ENCODE peak calls at places on chromosomes 13 and 19, in five cellular contexts. O is SK-N-SH, D is GM23338, U is neural progenitor cell, E is GM23248. F is an unnamed sample. For H4K20me1, H3K79me2 and H3F3A, the result is how much of the 10 kb centered on the place peaks cover.

GRCh38 chr13:32829269-32829668 is 187.0 kb upstream of the KL start:
- DNase-seq in O (no peak), D (no peak), U (no peak), E (no peak), F (peak)

GRCh38 chr19:2494447-2495129 is 18.7 kb downstream of the GADD45B start:
- DNase-seq in O (peak), D (peak), U (peak), E (peak), F (peak)

GRCh38 chr13:98823442-98823841 is 71.0 kb upstream of the SLC15A1 start:
- DNase-seq in O (no peak), D (no peak), U (no peak), E (no peak), F (no peak)

GRCh38 chr19:611506-611869 is 21.8 kb downstream of the HCN2 start:
- DNase-seq in O (no peak), D (no peak), U (no peak), E (peak), F (no peak)

GRCh38 chr13:93066187-93066586 is 160.4 kb upstream of the GPC6 start:
- DNase-seq in O (no peak), D (no peak), U (no peak), E (peak), F (no peak)

GRCh38 chr19:3955688-3956087 is 15.2 kb downstream of the DAPK3 start:
- DNase-seq in O (no peak), D (no peak), U (no peak), E (no peak), F (no peak)

GRCh38 chr13:51328488-51328887 is 11.0 kb upstream of the SERPINE3 start:
- DNase-seq in O (no peak), D (peak), U (peak), E (no peak), F (no peak)

GRCh38 chr13:73934771-73935170 is 199.4 kb downstream of the KLF12 start:
- DNase-seq in O (no peak), D (no peak), U (no peak), E (no peak), F (no peak)

GRCh38 chr19:45215391-45216191 is 29.6 kb downstream of the EXOC3L2 start:
- DNase-seq in O (peak), D (peak), U (peak), E (no peak), F (peak)

GRCh38 chr19:2014731-2015610 is 543 bp downstream of the BTBD2 start:
- DNase-seq in O (peak), D (peak), U (peak), E (peak), F (no peak)

GRCh38 chr19:51440846-51441409 is 17.3 kb downstream of the SIGLEC8 start:
- DNase-seq in O (no peak), D (no peak), U (no peak), E (peak), F (no peak)

GRCh38 chr19:54517483-54517882 is 14.9 kb downstream of the LAIR2 start:
- DNase-seq in O (no peak), D (peak), U (peak), E (peak), F (peak)

GRCh38 chr19:16398530-16399241 is 73.1 kb downstream of the EPS15L1 start:
- DNase-seq in O (no peak), D (no peak), U (no peak), E (peak), F (no peak)

GRCh38 chr13:95150555-95150954 is 150.7 kb downstream of the ABCC4 start:
- DNase-seq in O (no peak), D (no peak), U (no peak), E (no peak), F (no peak)

GRCh38 chr19:48614436-48615144 is at the start of gene FAM83E:
- DNase-seq in O (no peak), D (peak), U (peak), E (peak), F (peak)

GRCh38 chr13:100521912-100522490 is 66.6 kb downstream of the GGACT start:
- DNase-seq in O (no peak), D (no peak), U (no peak), E (no peak), F (no peak)

GRCh38 chr13:27353166-27353583 is 71.2 kb upstream of the GTF3A start:
- DNase-seq in O (no peak), D (no peak), U (no peak), E (peak), F (peak)

GRCh38 chr13:20035130-20035529 is 76.6 kb downstream of the ZMYM2 start:
- DNase-seq in O (no peak), D (peak), U (no peak), E (no peak), F (no peak)

GRCh38 chr13:113654591-113655357 is 3.2 kb downstream of the ATP4B start:
- DNase-seq in O (no peak), D (no peak), U (no peak), E (no peak), F (no peak)

GRCh38 chr19:52778811-52779210 is 7.8 kb downstream of the ZNF600 start:
- DNase-seq in O (no peak), D (no peak), U (no peak), E (peak), F (no peak)

GRCh38 chr13:73133536-73133935 is 74.7 kb downstream of the KLF5 start:
- DNase-seq in O (no peak), D (no peak), U (no peak), E (peak), F (peak)

GRCh38 chr19:518292-519231 is 11.3 kb downstream of the TPGS1 start:
- DNase-seq in O (no peak), D (peak), U (peak), E (no peak), F (no peak)

GRCh38 chr13:45737571-45738002 is 35.5 kb downstream of the CBY2 start:
- DNase-seq in O (no peak), D (peak), U (no peak), E (no peak), F (no peak)

GRCh38 chr13:41019027-41019487 is at the start of gene ELF1:
- DNase-seq in O (no peak), D (peak), U (no peak), E (peak), F (peak)

GRCh38 chr19:51490676-51491075 is 10.9 kb downstream of the SIGLEC12 start:
- DNase-seq in O (no peak), D (peak), U (no peak), E (no peak), F (no peak)

GRCh38 chr19:16591803-16592556 is 19.8 kb upstream of the SLC35E1 start:
- DNase-seq in O (no peak), D (peak), U (no peak), E (peak), F (no peak)

GRCh38 chr13:60220072-60220471 is 56.3 kb upstream of the DIAPH3 start:
- DNase-seq in O (no peak), D (no peak), U (no peak), E (no peak), F (no peak)

GRCh38 chr13:48853381-48854102 is 122.2 kb upstream of the FNDC3A start:
- DNase-seq in O (no peak), D (no peak), U (no peak), E (peak), F (no peak)

GRCh38 chr19:34041922-34042521 is 130.3 kb upstream of the LSM14A start:
- DNase-seq in O (peak), D (peak), U (peak), E (peak), F (peak)

GRCh38 chr19:13417054-13417453 is 89.2 kb downstream of the CACNA1A start:
- DNase-seq in O (no peak), D (no peak), U (no peak), E (no peak), F (no peak)

GRCh38 chr13:44146162-44146561 is 227.5 kb upstream of the SERP2 start:
- DNase-seq in O (no peak), D (no peak), U (no peak), E (no peak), F (no peak)

GRCh38 chr13:48234652-48235099 is 1.7 kb downstream of the ITM2B start:
- DNase-seq in O (no peak), D (no peak), U (no peak), E (peak), F (no peak)

GRCh38 chr19:44530777-44531176 is 1.3 kb upstream of the CEACAM20 start:
- DNase-seq in O (no peak), D (no peak), U (no peak), E (peak), F (no peak)

GRCh38 chr19:16039545-16039944 is 36.8 kb upstream of the TPM4 start:
- DNase-seq in O (peak), D (no peak), U (no peak), E (no peak), F (no peak)

GRCh38 chr19:14770136-14770535 is 8.2 kb downstream of the ADGRE2 start:
- DNase-seq in O (no peak), D (no peak), U (no peak), E (no peak), F (no peak)

GRCh38 chr13:97259787-97260641 is 37.9 kb downstream of the MBNL2 start:
- DNase-seq in O (no peak), D (no peak), U (no peak), E (peak), F (peak)

GRCh38 chr13:97257800-97258799 is 36.0 kb downstream of the MBNL2 start:
- DNase-seq in O (no peak), D (peak), U (peak), E (peak), F (peak)

GRCh38 chr13:97256343-97256783 is 34.2 kb downstream of the MBNL2 start:
- DNase-seq in O (no peak), D (no peak), U (no peak), E (peak), F (peak)

GRCh38 chr13:97257228-97257755 is 35.2 kb downstream of the MBNL2 start:
- DNase-seq in O (no peak), D (no peak), U (no peak), E (no peak), F (peak)

DNA sequence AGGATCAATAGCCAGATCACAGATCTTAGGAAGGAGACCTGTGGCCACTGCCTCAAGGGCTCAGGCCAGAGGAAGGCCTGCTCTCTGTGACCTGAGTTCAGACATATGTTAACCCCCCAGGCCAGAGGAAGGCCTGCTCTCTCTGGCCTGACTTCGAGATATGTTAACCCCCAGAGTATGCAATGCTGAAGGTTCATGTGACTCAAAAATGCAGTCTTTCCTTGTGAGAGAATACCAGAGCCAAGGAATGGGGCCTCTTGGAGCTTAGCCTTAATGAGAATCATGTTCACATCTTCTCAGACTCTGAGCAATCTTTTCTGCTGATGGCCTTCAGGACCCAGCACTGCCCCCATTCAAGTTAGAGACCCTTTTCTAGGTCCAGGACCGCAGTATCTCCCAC is 36.7 kb downstream of the MBNL2 start:
- DNase-seq in O (no peak), D (no peak), U (no peak), E (peak), F (no peak)
- H4K20me1 ChIP-seq in O (under half), D (under half), U (under half), E (under half), F (under half)

DNA sequence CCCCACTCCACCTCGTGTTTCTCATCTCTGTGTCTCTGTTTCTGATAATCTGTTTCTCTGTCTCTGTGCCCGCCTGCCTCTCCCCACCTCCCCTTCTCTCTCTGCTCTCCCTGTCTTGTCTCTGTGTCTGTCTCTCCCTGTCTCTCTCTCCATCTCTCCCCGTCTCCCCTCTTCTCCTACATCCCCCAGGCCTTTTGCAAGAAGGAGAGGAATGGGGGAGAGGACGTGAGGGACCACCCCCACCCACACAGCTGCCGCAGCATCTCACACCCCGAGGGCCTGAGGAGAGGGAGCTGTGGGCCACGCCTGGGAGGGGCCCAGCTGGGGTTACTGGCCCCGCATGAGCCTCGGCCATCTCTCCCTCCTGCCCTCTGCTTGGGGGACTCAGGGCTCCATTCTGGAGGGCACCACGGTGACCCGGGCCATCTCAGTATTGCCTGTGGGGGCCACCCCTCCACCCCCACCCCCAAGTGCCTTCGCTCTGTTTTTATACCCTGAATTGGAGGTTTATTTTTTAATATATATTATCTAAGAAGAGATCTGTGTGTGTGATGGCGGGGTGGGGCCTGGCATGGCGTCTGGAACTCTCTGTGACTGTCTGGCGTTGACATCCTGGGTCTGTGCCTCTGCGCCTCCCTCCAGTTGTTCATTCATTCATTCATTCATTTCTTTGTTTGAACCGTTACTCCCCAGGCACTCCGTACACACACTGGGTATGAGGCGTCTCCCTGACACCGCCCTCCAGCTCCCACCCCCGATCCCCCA is 21.2 kb downstream of the ERFL start:
- DNase-seq in O (peak), D (no peak), U (no peak), E (no peak), F (no peak)
- H3K79me2 ChIP-seq in O (under half), D (under half), U (under half), E (under half), F (under half)

GRCh38 chr13:38781539-38781938 is 94.7 kb downstream of the FREM2 start:
- DNase-seq in O (no peak), D (no peak), U (no peak), E (no peak), F (no peak)
- H3F3A ChIP-seq in O (under half), D (under half), U (under half), E (under half), F (under half)

DNA sequence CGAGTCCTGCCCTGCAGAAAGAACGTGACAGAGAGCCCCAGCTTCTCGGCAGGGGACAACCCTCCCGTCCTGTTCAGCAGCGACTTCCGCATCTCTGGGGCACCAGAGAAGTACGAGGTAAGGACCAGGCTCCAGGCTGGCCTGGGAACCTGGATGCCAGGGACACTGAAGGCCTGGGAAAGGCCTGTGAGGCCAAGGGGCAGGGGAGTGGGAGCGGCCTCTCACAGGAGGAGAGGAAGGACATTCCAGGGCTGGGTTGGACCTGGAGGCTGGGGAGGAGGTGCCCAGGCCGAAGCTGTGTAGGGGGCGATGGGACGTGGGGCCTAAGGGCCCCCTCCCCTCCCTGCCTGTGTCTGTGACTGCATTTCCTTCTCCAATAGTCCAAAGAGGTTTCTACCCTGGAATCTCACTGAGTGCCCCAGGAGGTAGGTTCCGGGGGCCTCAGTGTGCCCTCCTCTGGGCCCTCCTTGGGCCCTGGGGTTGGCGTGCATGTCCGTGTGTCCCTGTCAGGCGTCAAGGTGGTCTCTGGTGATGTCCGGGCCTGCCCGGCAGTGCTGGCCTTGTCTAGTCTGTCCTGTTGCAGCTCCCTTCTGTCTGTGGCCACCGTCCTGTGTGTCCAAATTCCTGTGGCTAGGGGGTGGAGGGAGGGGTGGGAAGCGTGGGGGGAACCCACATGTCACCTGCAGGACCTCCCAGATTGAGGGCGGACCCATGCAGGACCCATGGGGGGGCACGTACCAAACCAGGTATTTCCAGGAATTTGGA is 16.9 kb upstream of the CD22 start:
- DNase-seq in O (no peak), D (no peak), U (no peak), E (no peak), F (peak)
- H4K20me1 ChIP-seq in O (under half), D (under half), U (under half), E (under half), F (under half)

DNA sequence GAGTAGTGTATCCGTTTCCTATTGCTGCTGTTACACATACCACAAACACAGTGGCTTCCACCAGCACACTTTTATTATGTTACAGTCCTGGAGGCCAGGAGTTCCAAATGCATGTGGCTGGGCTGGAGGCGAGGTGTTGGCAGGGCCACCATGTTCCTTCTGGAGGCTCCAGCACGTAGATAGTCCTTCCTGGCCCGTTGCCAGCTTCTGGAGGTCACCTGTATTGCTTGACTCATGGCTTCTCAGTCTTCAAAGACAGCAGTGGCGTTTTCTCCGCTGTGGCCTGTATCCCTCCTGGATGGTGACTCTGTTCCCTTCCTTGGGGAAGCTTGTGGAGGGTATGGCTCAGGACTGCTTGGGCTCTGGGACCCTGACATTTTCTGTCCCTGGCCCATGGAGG is 15.2 kb downstream of the ZNF473 start:
- DNase-seq in O (no peak), D (no peak), U (no peak), E (no peak), F (no peak)
- H3K79me2 ChIP-seq in O (under half), D (under half), U (under half), E (under half), F (under half)

GRCh38 chr19:49930483-49931011 is 1.2 kb upstream of the NUP62 start:
- DNase-seq in O (no peak), D (peak), U (no peak), E (peak), F (no peak)
- H3F3A ChIP-seq in O (under half), D (under half), U (under half), E (under half), F (under half)

GRCh38 chr19:10110076-10110971 is 1.2 kb upstream of the P2RY11 start:
- DNase-seq in O (peak), D (no peak), U (no peak), E (no peak), F (no peak)
- H4K20me1 ChIP-seq in O (under half), D (under half), U (under half), E (under half), F (half or more)

GRCh38 chr13:35961461-35962220 is 169.5 kb downstream of the DCLK1 start:
- DNase-seq in O (no peak), D (no peak), U (no peak), E (peak), F (no peak)

GRCh38 chr13:35963982-35964665 is 167.1 kb downstream of the DCLK1 start:
- DNase-seq in O (no peak), D (no peak), U (no peak), E (no peak), F (no peak)

GRCh38 chr13:35964764-35965163 is 166.4 kb downstream of the DCLK1 start:
- DNase-seq in O (no peak), D (no peak), U (no peak), E (no peak), F (no peak)

GRCh38 chr13:35966024-35966423 is 165.2 kb downstream of the DCLK1 start:
- DNase-seq in O (no peak), D (no peak), U (no peak), E (peak), F (no peak)

DNA sequence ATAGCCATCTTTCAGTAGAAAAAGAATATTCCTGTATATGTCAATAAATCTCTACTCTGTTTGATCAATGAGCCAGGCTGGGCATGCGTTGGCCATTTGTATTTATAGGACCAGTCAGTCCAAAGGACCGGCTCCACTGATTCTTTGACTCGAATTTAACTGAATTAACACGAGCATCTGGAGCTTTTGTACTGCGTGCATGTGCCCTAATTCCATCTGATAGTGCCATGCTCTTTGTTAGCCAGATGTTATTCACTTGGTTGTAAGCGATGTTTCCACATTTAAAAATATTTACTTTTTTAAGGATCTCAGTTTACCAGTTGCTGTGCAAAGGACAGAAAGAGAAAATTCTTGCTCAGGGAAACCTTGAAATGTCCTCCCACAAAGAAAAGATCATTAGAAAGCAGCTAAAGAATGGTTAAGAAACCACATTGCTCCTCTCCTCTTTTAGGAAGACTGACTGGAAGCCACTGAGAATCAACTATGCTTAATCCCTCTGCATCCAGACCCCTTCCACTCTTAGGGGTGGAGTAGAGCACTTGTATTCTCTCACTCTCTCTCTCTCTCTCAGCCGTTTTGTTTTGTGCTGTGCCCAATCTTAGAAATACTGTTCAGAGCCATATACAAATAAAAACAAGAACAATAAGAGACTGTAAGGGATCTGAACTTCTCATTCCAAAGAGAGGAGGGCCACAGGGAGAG is 165.8 kb downstream of the DCLK1 start:
- DNase-seq in O (peak), D (no peak), U (no peak), E (no peak), F (no peak)
- H3K79me2 ChIP-seq in O (under half), D (under half), U (under half), E (under half), F (under half)

GRCh38 chr19:19145281-19145999 is 7.2 kb upstream of the TMEM161A start:
- DNase-seq in O (no peak), D (no peak), U (no peak), E (no peak), F (no peak)
- H3F3A ChIP-seq in O (under half), D (under half), U (under half), E (under half), F (under half)

GRCh38 chr13:87356314-87356713 is 314.9 kb upstream of the SLITRK5 start:
- DNase-seq in O (no peak), D (no peak), U (no peak), E (peak), F (peak)
- H4K20me1 ChIP-seq in O (under half), D (under half), U (under half), E (under half), F (under half)